ENCODE peak calls at places on chromosome 11, in five cellular contexts. One of them, this sample, is unnamed.

GRCh38 chr11:125874556-125875124 is 12.8 kb upstream of the HYLS1 start:
- DNase-seq in AG04450: peak; percentile 41
- DNase-seq in NCI-H1436: peak; percentile 45
- DNase-seq in activated effector memory CD4-positive, alpha-beta T cell treated with Interleukin-2 at 50 U/mL for 16 hours: no peak
- DNase-seq in stimulated activated effector memory CD8-positive, alpha-beta T cell treated with anti-CD3 and anti-CD28 coated beads, Interleukin-12 subunit alpha, Interleukin-12 subunit beta, amount 100 ng/mL, for 72 hours: no peak
- DNase-seq in this sample: no peak

GRCh38 chr11:57453543-57454177 is 6.7 kb upstream of the RTN4RL2 start:
- DNase-seq in AG04450: no peak
- DNase-seq in NCI-H1436: no peak
- DNase-seq in activated effector memory CD4-positive, alpha-beta T cell treated with Interleukin-2 at 50 U/mL for 16 hours: no peak
- DNase-seq in stimulated activated effector memory CD8-positive, alpha-beta T cell treated with anti-CD3 and anti-CD28 coated beads, Interleukin-12 subunit alpha, Interleukin-12 subunit beta, amount 100 ng/mL, for 72 hours: no peak
- DNase-seq in this sample: no peak

GRCh38 chr11:57216463-57216862 is 20.6 kb downstream of the APLNR start:
- DNase-seq in AG04450: no peak
- DNase-seq in NCI-H1436: no peak
- DNase-seq in activated effector memory CD4-positive, alpha-beta T cell treated with Interleukin-2 at 50 U/mL for 16 hours: no peak
- DNase-seq in stimulated activated effector memory CD8-positive, alpha-beta T cell treated with anti-CD3 and anti-CD28 coated beads, Interleukin-12 subunit alpha, Interleukin-12 subunit beta, amount 100 ng/mL, for 72 hours: no peak
- DNase-seq in this sample: no peak

GRCh38 chr11:12248330-12248729 is 129.0 kb upstream of the PARVA start:
- DNase-seq in AG04450: no peak
- DNase-seq in NCI-H1436: no peak
- DNase-seq in activated effector memory CD4-positive, alpha-beta T cell treated with Interleukin-2 at 50 U/mL for 16 hours: no peak
- DNase-seq in stimulated activated effector memory CD8-positive, alpha-beta T cell treated with anti-CD3 and anti-CD28 coated beads, Interleukin-12 subunit alpha, Interleukin-12 subunit beta, amount 100 ng/mL, for 72 hours: no peak
- DNase-seq in this sample: no peak

GRCh38 chr11:44823006-44823405 is 96.2 kb downstream of the TSPAN18 start:
- DNase-seq in AG04450: no peak
- DNase-seq in NCI-H1436: no peak
- DNase-seq in activated effector memory CD4-positive, alpha-beta T cell treated with Interleukin-2 at 50 U/mL for 16 hours: no peak
- DNase-seq in stimulated activated effector memory CD8-positive, alpha-beta T cell treated with anti-CD3 and anti-CD28 coated beads, Interleukin-12 subunit alpha, Interleukin-12 subunit beta, amount 100 ng/mL, for 72 hours: no peak
- DNase-seq in this sample: no peak

GRCh38 chr11:65262775-65263174 is 1.0 kb downstream of the POLA2 start:
- DNase-seq in AG04450: no peak
- DNase-seq in NCI-H1436: no peak
- DNase-seq in activated effector memory CD4-positive, alpha-beta T cell treated with Interleukin-2 at 50 U/mL for 16 hours: no peak
- DNase-seq in stimulated activated effector memory CD8-positive, alpha-beta T cell treated with anti-CD3 and anti-CD28 coated beads, Interleukin-12 subunit alpha, Interleukin-12 subunit beta, amount 100 ng/mL, for 72 hours: no peak
- DNase-seq in this sample: no peak

GRCh38 chr11:74646215-74646614 is 53.8 kb downstream of the POLD3 start:
- DNase-seq in AG04450: no peak
- DNase-seq in NCI-H1436: no peak
- DNase-seq in activated effector memory CD4-positive, alpha-beta T cell treated with Interleukin-2 at 50 U/mL for 16 hours: no peak
- DNase-seq in stimulated activated effector memory CD8-positive, alpha-beta T cell treated with anti-CD3 and anti-CD28 coated beads, Interleukin-12 subunit alpha, Interleukin-12 subunit beta, amount 100 ng/mL, for 72 hours: no peak
- DNase-seq in this sample: no peak

GRCh38 chr11:133509924-133510697 is 22.2 kb downstream of the OPCML start:
- DNase-seq in AG04450: no peak
- DNase-seq in NCI-H1436: no peak
- DNase-seq in activated effector memory CD4-positive, alpha-beta T cell treated with Interleukin-2 at 50 U/mL for 16 hours: no peak
- DNase-seq in stimulated activated effector memory CD8-positive, alpha-beta T cell treated with anti-CD3 and anti-CD28 coated beads, Interleukin-12 subunit alpha, Interleukin-12 subunit beta, amount 100 ng/mL, for 72 hours: no peak
- DNase-seq in this sample: no peak

GRCh38 chr11:66725114-66725513 is 3.9 kb downstream of the SPTBN2 start:
- DNase-seq in AG04450: no peak
- DNase-seq in NCI-H1436: no peak
- DNase-seq in activated effector memory CD4-positive, alpha-beta T cell treated with Interleukin-2 at 50 U/mL for 16 hours: no peak
- DNase-seq in stimulated activated effector memory CD8-positive, alpha-beta T cell treated with anti-CD3 and anti-CD28 coated beads, Interleukin-12 subunit alpha, Interleukin-12 subunit beta, amount 100 ng/mL, for 72 hours: no peak
- DNase-seq in this sample: no peak

GRCh38 chr11:83610996-83611395 is 324.8 kb upstream of the CCDC90B start:
- DNase-seq in AG04450: no peak
- DNase-seq in NCI-H1436: no peak
- DNase-seq in activated effector memory CD4-positive, alpha-beta T cell treated with Interleukin-2 at 50 U/mL for 16 hours: no peak
- DNase-seq in stimulated activated effector memory CD8-positive, alpha-beta T cell treated with anti-CD3 and anti-CD28 coated beads, Interleukin-12 subunit alpha, Interleukin-12 subunit beta, amount 100 ng/mL, for 72 hours: no peak
- DNase-seq in this sample: no peak

This sample was measured in activated T-helper 2 cell treated with anti-CD3 and anti-CD28 coated beads, Interferon-gamma antibody, Interleukin-2, Interleukin-4, amounts not matched to agents 10 μg/mL and 5 μg/mL and 100 μg/mL, durations not matched to agents 14 hours and 24 hours and 36 hours.